ENCODE peak calls at places on chromosomes 16 and 17, in ten cellular contexts. W is fibroblast of the aortic adventitia, K is activated B cell treated with CpG ODN at 0.5 μM for 24 hours, M is hepatocyte, A is neural crest cell, D is WTC11, T is astrocyte, B is A549, C is GM20000, V is cardiac muscle cell. S is an unnamed sample.
A peak's percentile ranks its signal among the peaks of the same experiment; 100 is the strongest.

GRCh38 chr16:86243123-86243473 is 267.2 kb upstream of the FOXF1 start:
- DNase-seq in D (no peak), T (no peak), C (no peak), W (no peak), M (no peak), B (no peak), A (no peak), K (no peak), V (no peak), S (no peak)

GRCh38 chr16:8055761-8056160 is 534.5 kb downstream of the TMEM114 start:
- DNase-seq in C (no peak), A (no peak), V (no peak), K (no peak), B (no peak), D (no peak), T (no peak), W (no peak), M (no peak), S (no peak)

GRCh38 chr17:850828-851759 is 68.9 kb downstream of the MRM3 start:
- DNase-seq in K (no peak), W (peak; percentile 41), M (no peak), A (peak; percentile 5), C (no peak), T (no peak), V (peak; percentile 51), B (no peak), D (no peak), S (no peak)

GRCh38 chr17:77332981-77333685 is 192.4 kb downstream of the SEC14L1 start:
- DNase-seq in B (no peak), D (no peak), K (no peak), W (peak; percentile 92), A (no peak), C (no peak), V (no peak), M (no peak), T (peak; percentile 94), S (no peak)

GRCh38 chr16:72467157-72467759 is 295.3 kb upstream of the PMFBP1 start:
- DNase-seq in A (no peak), D (no peak), M (peak; percentile 60), T (no peak), V (peak; percentile 58), K (no peak), C (peak; percentile 25), W (peak; percentile 80), B (peak; percentile 2), S (no peak)

GRCh38 chr16:27984121-27984520 is 79.4 kb downstream of the GSG1L start:
- DNase-seq in T (no peak), A (no peak), K (no peak), C (no peak), V (no peak), D (no peak), M (no peak), W (no peak), B (no peak), S (no peak)

GRCh38 chr17:72139213-72139612 is 18.4 kb downstream of the SOX9 start:
- DNase-seq in K (no peak), W (no peak), D (no peak), M (no peak), T (peak; percentile 65), C (no peak), B (no peak), V (no peak), A (no peak), S (no peak)

GRCh38 chr16:83031524-83031923 is 404.8 kb downstream of the CDH13 start:
- DNase-seq in B (no peak), D (no peak), C (no peak), T (no peak), M (no peak), V (no peak), A (no peak), K (no peak), W (no peak), S (no peak)

GRCh38 chr17:72671034-72671433 is 421.5 kb downstream of the SLC39A11 start:
- DNase-seq in W (no peak), D (no peak), K (no peak), V (peak; percentile 39), M (no peak), T (no peak), C (no peak), B (no peak), A (no peak), S (no peak)

GRCh38 chr17:56131431-56131830 is 21.8 kb upstream of the ANKFN1 start:
- DNase-seq in K (no peak), D (no peak), C (no peak), V (no peak), A (no peak), T (peak; percentile 41), W (peak; percentile 28), B (no peak), M (no peak), S (no peak)

GRCh38 chr17:68621065-68621464 is 19.9 kb upstream of the FAM20A start:
- DNase-seq in T (no peak), C (no peak), B (no peak), A (no peak), M (no peak), W (peak; percentile 33), V (no peak), K (no peak), D (no peak), S (no peak)

GRCh38 chr16:85206472-85207356 is 94.4 kb upstream of the CIBAR2 start:
- DNase-seq in D (no peak), C (no peak), T (no peak), V (peak; percentile 87), W (peak; percentile 65), B (no peak), M (peak; percentile 81), A (no peak), K (no peak), S (no peak)

GRCh38 chr16:13436641-13437423 is 483.1 kb upstream of the ERCC4 start:
- DNase-seq in D (no peak), V (no peak), K (no peak), B (no peak), T (peak; percentile 28), W (no peak), M (peak; percentile 84), A (no peak), C (peak; percentile 29), S (no peak)

GRCh38 chr17:4498461-4499397 is at the start of gene SPNS2:
- DNase-seq in D (peak; percentile 77), K (peak; percentile 65), A (peak; percentile 44), C (peak; percentile 94), V (peak; percentile 84), M (peak; percentile 87), T (no peak), W (no peak), B (peak; percentile 93), S (peak; percentile 40)

GRCh38 chr17:29116652-29117439 is 63.4 kb downstream of the MYO18A start:
- DNase-seq in B (peak; percentile 76), A (peak; percentile 80), V (peak; percentile 73), M (peak; percentile 79), C (peak; percentile 81), T (no peak), K (peak; percentile 63), D (peak; percentile 93), W (peak; percentile 64), S (peak; percentile 78)

DNA sequence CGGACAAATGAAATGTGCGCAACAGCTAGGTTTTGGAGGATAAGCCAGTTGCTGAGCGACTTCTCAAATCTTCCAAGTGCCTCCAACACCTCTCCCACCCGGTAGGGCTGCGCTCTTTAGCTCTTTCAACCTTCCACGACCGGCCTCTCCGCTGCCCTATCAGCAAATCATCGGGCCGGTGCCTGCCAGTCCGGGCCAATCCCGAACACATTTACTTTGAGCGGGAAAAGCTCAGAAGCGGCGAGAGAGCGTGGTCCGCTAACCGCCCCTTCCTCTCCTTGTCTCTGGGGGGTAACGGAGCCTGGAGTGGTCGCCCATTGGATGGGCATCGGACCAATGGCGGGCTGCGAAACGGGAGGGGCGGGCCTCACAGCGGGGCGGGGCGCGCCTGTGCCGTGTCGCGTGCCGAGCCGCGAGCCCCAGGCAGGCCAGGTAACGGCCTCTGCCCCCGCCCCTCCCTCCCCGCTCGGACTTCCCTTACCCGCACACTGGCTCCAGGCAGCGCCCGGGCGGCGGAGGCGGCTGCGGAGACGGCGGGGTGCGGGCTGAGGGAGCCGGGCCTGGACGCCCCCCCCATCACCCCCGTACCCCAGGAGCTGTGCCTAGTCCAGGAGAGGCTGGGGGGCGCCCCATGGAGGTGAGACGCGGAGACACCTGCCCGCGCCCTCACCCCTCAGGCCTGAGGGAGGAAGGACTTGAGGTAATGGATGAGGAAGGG is at the start of gene MEIOC:
- DNase-seq in C (peak; percentile 76), W (no peak), A (peak; percentile 33), K (peak; percentile 27), V (peak; percentile 48), D (peak; percentile 89), M (peak; percentile 33), B (peak; percentile 97), T (no peak), S (peak; percentile 27)
- TF ChIP-seq CTCF in C (no peak), W (no peak), A (no peak), K (no peak), V (no peak), D (no peak), M (peak; percentile 2), B (peak; percentile 46), T (no peak), S (peak; percentile 18)

DNA sequence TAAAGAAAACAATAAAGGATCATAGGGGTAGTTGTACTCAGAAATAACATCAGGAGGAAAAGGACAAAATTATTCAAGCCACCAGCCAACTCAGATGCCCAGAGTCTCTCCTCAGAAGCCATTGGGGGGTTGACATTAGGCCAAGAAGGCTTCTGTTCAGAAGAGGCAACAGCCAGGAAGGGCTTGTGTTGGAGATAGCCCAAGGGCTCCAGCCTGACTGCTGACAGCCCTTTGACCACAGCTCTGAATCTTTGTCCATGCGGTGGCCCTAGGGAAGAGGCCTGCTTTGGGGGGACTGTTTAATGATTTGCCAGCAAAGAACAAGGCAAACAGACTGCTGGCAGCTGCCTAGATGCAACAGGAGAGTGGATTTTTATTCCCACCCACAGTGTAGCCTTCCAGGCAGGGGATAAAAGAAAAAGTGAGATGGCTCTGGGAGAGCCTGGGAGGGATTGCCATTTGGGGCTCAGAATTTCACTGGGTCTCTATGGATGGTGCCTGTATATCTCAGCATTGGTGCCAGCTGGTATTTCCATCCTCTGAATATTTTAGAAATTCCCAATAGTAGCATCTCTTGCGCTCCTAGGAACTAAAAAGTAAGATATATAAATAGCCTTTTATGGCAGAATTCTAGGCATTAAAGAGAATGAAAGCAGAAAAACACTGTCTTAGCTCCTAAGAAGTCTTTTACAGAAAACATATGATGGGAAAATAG is 29.3 kb upstream of the SUPT4H1 start:
- DNase-seq in T (no peak), D (no peak), A (no peak), V (no peak), C (no peak), K (no peak), M (peak; percentile 71), B (peak; percentile 35), W (no peak), S (peak; percentile 25)
- TF ChIP-seq CTCF in T (no peak), D (no peak), A (no peak), V (no peak), C (no peak), K (no peak), M (no peak), B (no peak), W (no peak), S (no peak)

GRCh38 chr16:1169285-1170075 is 16.6 kb downstream of the CACNA1H start:
- DNase-seq in C (no peak), V (peak; percentile 35), A (no peak), B (no peak), T (no peak), D (no peak), M (no peak), K (no peak), W (no peak), S (no peak)
- TF ChIP-seq CTCF in C (no peak), V (no peak), A (no peak), B (no peak), T (no peak), D (no peak), M (no peak), K (no peak), W (no peak), S (no peak)

GRCh38 chr17:57966875-57967274 is 11.7 kb upstream of the CUEDC1 start:
- DNase-seq in D (no peak), T (no peak), K (no peak), W (no peak), A (no peak), B (no peak), C (no peak), V (no peak), M (no peak), S (no peak)
- TF ChIP-seq CTCF in D (no peak), T (no peak), K (no peak), W (no peak), A (no peak), B (no peak), C (no peak), V (no peak), M (no peak), S (no peak)